ENCODE peak calls at places on chromosomes 16 and 17, in ten cellular contexts. F is RWPE1; R is SHP77; V is activated naive CD8-positive, alpha-beta T cell treated with anti-CD3 and anti-CD28 coated beads for 36 hours; D is NCI-H2081; C is HEK293T; L is neuronal stem cell; G is activated CD4-positive, alpha-beta memory T cell treated with anti-CD3 and anti-CD28 coated beads, Interleukin-2, amount 10 ng/mL, durations not matched to agents 7 days and 5 days; W is activated T-helper 1 cell treated with anti-CD3 and anti-CD28 coated beads, Interleukin-12 subunit alpha, Interleukin-12 subunit beta, Interleukin-2, Interleukin-4 antibody, amounts not matched to agents 30 ng/mL and 10 ng/mL and 1 ng/mL, durations not matched to agents 14 hours and 24 hours and 36 hours; K is sigmoid colon. A is an unnamed sample.

GRCh38 chr17:41178341-41178740 is 320 bp upstream of the KRTAP4-2 start:
- DNase-seq in D (no peak), G (no peak), K (no peak), R (no peak), W (no peak), L (no peak), V (no peak), F (no peak), C (no peak), A (no peak)

GRCh38 chr17:72219136-72219823 is 98.5 kb downstream of the SOX9 start:
- DNase-seq in G (no peak), R (no peak), L (peak), F (no peak), W (no peak), V (no peak), D (no peak), C (no peak), K (no peak), A (no peak)

GRCh38 chr16:1510272-1510671 is 17.1 kb downstream of the TELO2 start:
- DNase-seq in F (no peak), K (no peak), C (no peak), R (no peak), V (no peak), G (no peak), D (no peak), W (no peak), L (no peak), A (no peak)

GRCh38 chr17:64622931-64623654 is 39.0 kb downstream of the SMURF2 start:
- DNase-seq in R (no peak), W (no peak), F (peak), G (no peak), V (no peak), C (no peak), L (no peak), K (no peak), D (no peak), A (no peak)

GRCh38 chr17:39591958-39592954 is 15.5 kb downstream of the NEUROD2 start:
- DNase-seq in L (peak), V (no peak), F (peak), D (peak), G (peak), W (no peak), K (no peak), R (no peak), C (peak), A (no peak)

GRCh38 chr17:34980681-34981537 is 597 bp downstream of the LIG3 start:
- DNase-seq in V (peak), L (peak), F (peak), G (peak), D (peak), R (peak), W (peak), C (peak), K (peak), A (peak)

GRCh38 chr17:45116434-45117016 is 15.8 kb downstream of the PLCD3 start:
- DNase-seq in L (no peak), R (no peak), C (no peak), F (no peak), V (no peak), G (no peak), K (no peak), D (no peak), W (no peak), A (no peak)

GRCh38 chr17:64022631-64023063 is 2.2 kb upstream of the ICAM2 start:
- DNase-seq in C (no peak), V (no peak), L (no peak), K (peak), W (no peak), F (no peak), G (no peak), D (no peak), R (no peak), A (no peak)

GRCh38 chr16:51813609-51814008 is 662.5 kb upstream of the SALL1 start:
- DNase-seq in W (no peak), G (no peak), F (no peak), L (no peak), C (no peak), K (no peak), D (no peak), R (no peak), V (no peak), A (no peak)

GRCh38 chr17:63954402-63955063 is 18.2 kb downstream of the SCN4A start:
- DNase-seq in L (no peak), K (no peak), F (no peak), R (no peak), D (peak), W (peak), C (no peak), V (peak), G (peak), A (no peak)

GRCh38 chr16:84897911-84898377 is 78.2 kb downstream of the CRISPLD2 start:
- DNase-seq in G (no peak), W (no peak), R (no peak), V (no peak), C (no peak), F (no peak), D (no peak), K (no peak), L (no peak), A (no peak)

GRCh38 chr16:26905336-26905735 is 161.4 kb upstream of the C16orf82 start:
- DNase-seq in R (no peak), D (no peak), V (no peak), F (no peak), C (no peak), L (no peak), W (no peak), K (no peak), G (no peak), A (no peak)

GRCh38 chr16:31200821-31201510 is 1.6 kb downstream of the PYCARD start:
- DNase-seq in V (no peak), W (peak), F (peak), R (no peak), G (peak), K (no peak), C (no peak), L (no peak), D (no peak), A (no peak)

GRCh38 chr17:28384281-28385036 is 13.0 kb downstream of the SARM1 start:
- DNase-seq in K (no peak), C (no peak), G (peak), V (peak), W (peak), R (no peak), D (peak), F (no peak), L (no peak), A (peak)

GRCh38 chr16:25064967-25065366 is 46.6 kb upstream of the LCMT1 start:
- DNase-seq in L (no peak), C (no peak), R (no peak), F (no peak), W (no peak), K (peak), V (no peak), G (no peak), D (no peak), A (no peak)

GRCh38 chr17:11430766-11431165 is 167.5 kb upstream of the DNAH9 start:
- DNase-seq in L (no peak), W (no peak), C (no peak), R (no peak), F (no peak), V (no peak), K (no peak), D (no peak), G (no peak), A (no peak)

GRCh38 chr16:79082955-79083354 is 517.6 kb downstream of the MAF start:
- DNase-seq in D (no peak), K (no peak), V (no peak), F (no peak), L (no peak), R (no peak), G (no peak), C (no peak), W (no peak), A (no peak)

GRCh38 chr17:58829172-58829637 is 73.6 kb downstream of the PPM1E start:
- DNase-seq in D (no peak), W (no peak), G (no peak), F (no peak), V (no peak), L (no peak), K (no peak), C (no peak), R (no peak), A (no peak)

GRCh38 chr17:49572806-49573420 is 2.8 kb upstream of the NXPH3 start:
- DNase-seq in F (no peak), C (no peak), G (no peak), D (no peak), L (no peak), W (no peak), R (no peak), V (no peak), K (no peak), A (no peak)

GRCh38 chr17:48611681-48612455 is 1.1 kb upstream of the HOXB7 start:
- DNase-seq in C (no peak), R (peak), D (peak), V (no peak), F (no peak), W (no peak), K (no peak), L (no peak), G (no peak), A (no peak)

GRCh38 chr16:89166696-89167424 is 4.7 kb upstream of the CDH15 start:
- DNase-seq in W (no peak), R (no peak), L (no peak), C (no peak), K (no peak), D (no peak), F (no peak), V (no peak), G (no peak), A (no peak)

GRCh38 chr17:16928406-16929280 is 43.3 kb downstream of the TNFRSF13B start:
- DNase-seq in D (no peak), R (no peak), L (no peak), W (no peak), F (no peak), K (peak), G (no peak), V (no peak), C (no peak), A (no peak)

GRCh38 chr17:81432873-81433451 is 37.7 kb downstream of the BAHCC1 start:
- DNase-seq in G (no peak), V (no peak), L (no peak), C (no peak), K (no peak), R (peak), W (no peak), F (peak), D (peak), A (peak)

GRCh38 chr16:53991181-53992056 is 287.5 kb downstream of the FTO start:
- DNase-seq in G (no peak), K (no peak), C (peak), F (no peak), R (peak), D (peak), L (no peak), V (no peak), W (no peak), A (no peak)